ENCODE peak calls at places on chromosome X, in five cellular contexts. V is stomach, T is Peyer's patch, A is H1, J is breast epithelium. D is an unnamed sample.

GRCh38 chrX:119512145-119512800 is 44.0 kb downstream of the SLC25A5 start:
- DNase-seq in A (no peak), J (peak; percentile 41), T (no peak), V (peak; percentile 71), D (peak; percentile 70)

GRCh38 chrX:26848511-26848910 is 614.6 kb downstream of the PPP4R3C start:
- DNase-seq in J (no peak), T (no peak), A (no peak), V (no peak), D (no peak)

GRCh38 chrX:150316564-150316963 is 46.6 kb upstream of the MAMLD1 start:
- DNase-seq in J (no peak), A (no peak), V (no peak), T (no peak), D (no peak)

GRCh38 chrX:12804655-12805054 is 13.4 kb downstream of the PRPS2 start:
- DNase-seq in V (no peak), J (peak; percentile 52), A (no peak), T (no peak), D (no peak)

GRCh38 chrX:11103006-11103405 is 8.1 kb upstream of the HCCS start:
- DNase-seq in J (no peak), V (no peak), T (no peak), A (no peak), D (no peak)

GRCh38 chrX:15789979-15790765 is at the start of gene ZRSR2:
- DNase-seq in A (peak; percentile 76), V (peak; percentile 91), J (peak; percentile 82), T (peak; percentile 93), D (peak; percentile 89)

GRCh38 chrX:63613531-63614028 is 171.4 kb downstream of the ARHGEF9 start:
- DNase-seq in J (no peak), V (no peak), A (no peak), T (no peak), D (no peak)

GRCh38 chrX:40945366-40945713 is 139.9 kb upstream of the USP9X start:
- DNase-seq in V (no peak), J (peak; percentile 27), T (no peak), A (no peak), D (peak; percentile 31)

GRCh38 chrX:10414872-10415703 is 205.3 kb downstream of the MID1 start:
- DNase-seq in T (no peak), J (no peak), V (no peak), A (no peak), D (no peak)

GRCh38 chrX:43655961-43656494 is at the start of gene MAOA:
- DNase-seq in J (peak; percentile 66), V (peak; percentile 87), A (peak; percentile 61), T (peak; percentile 39), D (peak; percentile 58)
- TF ChIP-seq POLR2A in J (no peak), V (no peak), A (no peak), T (peak; percentile 76), D (no peak)

GRCh38 chrX:39406799-39407198 is 605.5 kb downstream of the MID1IP1 start:
- DNase-seq in V (no peak), A (no peak), J (no peak), T (no peak), D (no peak)
- TF ChIP-seq POLR2A in V (no peak), A (no peak), J (no peak), T (no peak), D (no peak)

GRCh38 chrX:42619068-42619467 is 158.9 kb downstream of the PPP1R2C start:
- DNase-seq in A (no peak), V (no peak), J (no peak), T (no peak), D (no peak)
- TF ChIP-seq POLR2A in A (no peak), V (no peak), J (no peak), T (no peak), D (no peak)

GRCh38 chrX:76427560-76428242 is at the start of gene MAGEE1:
- DNase-seq in A (peak; percentile 64), T (peak; percentile 80), V (peak; percentile 78), J (peak; percentile 70), D (peak; percentile 75)
- TF ChIP-seq POLR2A in A (no peak), T (no peak), V (no peak), J (no peak), D (no peak)